ENCODE peak calls at places on chromosomes 2 and 18, in five cellular contexts. K is ovary, X is lung, R is left lung, W is OCI-LY7. H is an unnamed sample.

GRCh38 chr2:191178806-191179514 is 28.2 kb upstream of the STAT4 start:
- DNase-seq in K (no peak), W (no peak), R (no peak), X (no peak), H (no peak)

GRCh38 chr2:230796280-230796862 is 68.4 kb upstream of the ITM2C start:
- DNase-seq in K (no peak), R (no peak), W (no peak), X (no peak), H (no peak)

GRCh38 chr18:2898131-2898640 is 51.4 kb downstream of the EMILIN2 start:
- DNase-seq in R (peak), W (peak), K (peak), X (no peak), H (no peak)

GRCh38 chr18:61334491-61334850 is 1.2 kb downstream of the CDH20 start:
- DNase-seq in K (no peak), R (no peak), X (no peak), W (no peak), H (peak)

GRCh38 chr2:124740636-124741035 is 715.5 kb downstream of the CNTNAP5 start:
- DNase-seq in X (no peak), R (no peak), W (no peak), K (no peak), H (no peak)

GRCh38 chr2:86274918-86275275 is 62.5 kb downstream of the REEP1 start:
- DNase-seq in R (no peak), K (no peak), W (no peak), X (no peak), H (no peak)

GRCh38 chr2:34849827-34850226 is 1250.7 kb upstream of the FAM98A start:
- DNase-seq in R (no peak), X (no peak), W (no peak), K (no peak), H (no peak)

GRCh38 chr2:99554238-99554637 is 64.4 kb upstream of the REV1 start:
- DNase-seq in R (no peak), K (no peak), X (no peak), W (no peak), H (no peak)

GRCh38 chr2:19362094-19362649 is 3.7 kb upstream of the OSR1 start:
- DNase-seq in K (no peak), X (no peak), R (no peak), W (peak), H (no peak)

GRCh38 chr2:146764301-146764700 is 1080.5 kb upstream of the ACVR2A start:
- DNase-seq in K (no peak), R (no peak), X (no peak), W (no peak), H (no peak)

GRCh38 chr2:54830546-54830945 is 107.1 kb downstream of the EML6 start:
- DNase-seq in X (no peak), K (no peak), W (no peak), R (no peak), H (no peak)

GRCh38 chr18:39863916-39864315 is 2091.1 kb upstream of the PIK3C3 start:
- DNase-seq in R (no peak), W (no peak), X (no peak), K (no peak), H (peak)

GRCh38 chr18:23859466-23860352 is 154.8 kb upstream of the TTC39C start:
- DNase-seq in K (no peak), X (no peak), R (no peak), W (no peak), H (no peak)

GRCh38 chr2:98769784-98770183 is 38.9 kb upstream of the MGAT4A start:
- DNase-seq in R (no peak), W (no peak), X (no peak), K (no peak), H (no peak)

GRCh38 chr2:156339866-156340265 is 7.3 kb upstream of the NR4A2 start:
- DNase-seq in W (no peak), R (no peak), X (no peak), K (no peak), H (no peak)
- H3K4me3 ChIP-seq in W (no peak), R (no peak), X (no peak), K (no peak), H (no peak)

GRCh38 chr18:62998443-62998842 is 283.1 kb downstream of the PHLPP1 start:
- DNase-seq in X (no peak), W (no peak), R (no peak), K (no peak), H (no peak)
- H3K27ac ChIP-seq in X (no peak), W (no peak), R (no peak), K (no peak), H (no peak)

GRCh38 chr18:59993560-59993959 is 93.8 kb downstream of the PMAIP1 start:
- DNase-seq in R (no peak), X (no peak), W (no peak), K (no peak), H (no peak)

GRCh38 chr18:59990121-59990818 is 90.5 kb downstream of the PMAIP1 start:
- DNase-seq in K (no peak), R (no peak), W (no peak), X (no peak), H (no peak)

GRCh38 chr18:59996370-59996966 is 96.7 kb downstream of the PMAIP1 start:
- DNase-seq in W (peak), R (no peak), K (no peak), X (peak), H (no peak)

DNA sequence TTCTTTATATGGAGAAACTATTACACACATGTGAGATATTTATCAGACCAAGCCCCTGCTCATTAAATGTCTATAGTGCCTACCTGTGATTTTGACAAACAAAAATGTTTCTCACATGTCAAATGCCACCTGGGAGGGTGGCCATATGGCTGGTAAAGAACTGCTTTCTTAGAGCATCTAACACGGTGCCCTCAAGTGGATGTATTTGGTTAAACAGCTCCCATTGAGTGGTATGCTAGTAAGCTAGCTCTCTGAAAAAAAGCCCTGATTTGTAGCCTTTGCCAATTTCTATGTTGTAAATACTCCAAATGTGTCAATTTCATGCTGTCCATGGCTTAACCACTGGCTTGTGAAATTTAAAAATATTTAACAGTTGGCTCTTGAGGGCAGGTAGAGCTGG is 94.6 kb downstream of the PMAIP1 start:
- DNase-seq in R (no peak), X (no peak), W (peak), K (no peak), H (no peak)
- TF ChIP-seq CTCF in R (no peak), X (no peak), W (peak), K (no peak), H (no peak)

DNA sequence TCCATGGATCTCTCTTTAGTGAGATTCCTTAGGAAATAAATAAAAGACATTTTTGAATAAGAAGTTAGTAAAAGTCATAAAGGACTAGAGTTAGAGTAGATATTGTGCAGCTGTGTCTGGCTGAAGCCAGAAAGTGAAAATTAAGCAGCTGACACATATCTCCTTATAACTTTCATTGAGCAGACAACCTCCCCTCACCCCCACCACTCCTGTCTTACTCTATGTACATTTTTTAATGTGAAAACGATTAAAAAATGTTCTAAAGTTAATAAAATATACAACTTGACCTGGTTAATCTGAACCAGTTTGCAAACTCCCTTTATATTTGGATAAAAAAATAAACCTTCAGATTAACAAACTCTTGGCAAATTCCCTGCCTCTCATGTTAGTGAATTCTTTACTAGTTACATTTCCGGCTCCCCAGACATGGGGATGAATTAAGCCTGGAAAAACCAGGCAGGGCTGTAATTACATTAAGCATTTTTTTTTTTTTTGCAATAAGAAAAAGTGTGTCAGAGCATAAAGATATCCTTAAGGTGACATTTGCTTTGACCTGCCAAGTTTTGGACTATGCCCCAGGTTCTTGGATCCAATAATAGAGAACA is 462.9 kb downstream of the MEIS1 start:
- DNase-seq in R (no peak), X (no peak), K (no peak), W (no peak), H (no peak)
- H3K4me3 ChIP-seq in R (no peak), X (no peak), K (no peak), W (no peak), H (no peak)

GRCh38 chr2:225464346-225465025 is 65.0 kb downstream of the NYAP2 start:
- DNase-seq in R (no peak), K (no peak), W (no peak), X (no peak), H (no peak)
- H3K27ac ChIP-seq in R (no peak), K (no peak), W (no peak), X (no peak), H (no peak)